ENCODE peak calls at places on chromosomes 7 and 10, in five cellular contexts. J is ecto neural progenitor cell, O is T-helper 22 cell, E is Peyer's patch, U is AG04450. G is an unnamed sample.
A peak's percentile ranks its signal among the peaks of the same experiment; 100 is the strongest.

GRCh38 chr10:87659571-87660483 is at the start of gene PAPSS2:
- DNase-seq in J (peak; percentile 79), O (no peak), E (peak; percentile 71), U (no peak), G (no peak)

GRCh38 chr7:128911441-128912031 is 1.0 kb upstream of the KCP start:
- DNase-seq in J (peak; percentile 63), O (no peak), E (peak; percentile 44), U (no peak), G (no peak)

GRCh38 chr10:42630537-42631134 is 7.7 kb downstream of the ZNF33B start:
- DNase-seq in J (no peak), O (no peak), E (no peak), U (no peak), G (no peak)

GRCh38 chr7:69246758-69247157 is 351.5 kb upstream of the AUTS2 start:
- DNase-seq in J (no peak), O (no peak), E (peak; percentile 45), U (no peak), G (no peak)

GRCh38 chr10:123891147-123892011 is at the start of gene CPXM2:
- DNase-seq in J (peak; percentile 53), O (no peak), E (peak; percentile 48), U (no peak), G (no peak)

GRCh38 chr7:50276446-50276845 is 28.1 kb upstream of the IKZF1 start:
- DNase-seq in J (no peak), O (no peak), E (no peak), U (no peak), G (no peak)

GRCh38 chr10:132804785-132805426 is 19.0 kb upstream of the NKX6-2 start:
- DNase-seq in J (no peak), O (no peak), E (no peak), U (no peak), G (no peak)

GRCh38 chr7:49775949-49776443 is 2.6 kb downstream of the VWC2 start:
- DNase-seq in J (no peak), O (no peak), E (no peak), U (no peak), G (no peak)

GRCh38 chr10:44233561-44234470 is 151.1 kb downstream of the CXCL12 start:
- DNase-seq in J (peak; percentile 93), O (no peak), E (no peak), U (peak; percentile 43), G (no peak)

GRCh38 chr10:25899304-25899703 is 34.7 kb upstream of the MYO3A start:
- DNase-seq in J (no peak), O (no peak), E (no peak), U (no peak), G (no peak)

GRCh38 chr10:43071881-43072650 is 4.8 kb upstream of the RET start:
- DNase-seq in J (no peak), O (no peak), E (no peak), U (no peak), G (no peak)

GRCh38 chr7:17466201-17466600 is 167.7 kb downstream of the AHR start:
- DNase-seq in J (no peak), O (no peak), E (no peak), U (no peak), G (no peak)

GRCh38 chr7:106262268-106262881 is 22.4 kb downstream of the NAMPT start:
- DNase-seq in J (no peak), O (no peak), E (no peak), U (no peak), G (no peak)

GRCh38 chr7:108455524-108455832 is 758 bp downstream of the NRCAM start:
- DNase-seq in J (peak; percentile 64), O (no peak), E (no peak), U (no peak), G (no peak)

GRCh38 chr10:1369197-1369596 is 313.0 kb downstream of the WDR37 start:
- DNase-seq in J (no peak), O (no peak), E (no peak), U (no peak), G (no peak)

GRCh38 chr7:152733286-152733934 is 26.1 kb upstream of the ACTR3B start:
- DNase-seq in J (no peak), O (no peak), E (no peak), U (no peak), G (no peak)

GRCh38 chr10:103763374-103764202 is 91.8 kb downstream of the SH3PXD2A start:
- DNase-seq in J (no peak), O (no peak), E (no peak), U (no peak), G (no peak)

GRCh38 chr10:116690356-116691078 is 51.8 kb downstream of the HSPA12A start:
- DNase-seq in J (no peak), O (no peak), E (no peak), U (no peak), G (no peak)

GRCh38 chr10:48935141-48935540 is 4.5 kb downstream of the LRRC18 start:
- DNase-seq in J (peak; percentile 44), O (no peak), E (no peak), U (no peak), G (no peak)

GRCh38 chr7:12491526-12491925 is 79.0 kb upstream of the SCIN start:
- DNase-seq in J (no peak), O (no peak), E (no peak), U (no peak), G (no peak)

G was measured in T1000.